ENCODE peak calls at places on chromosome 11, in six cellular contexts. X is GM03348; Q is activated gamma-delta T cell treated with anti-CD3 and anti-CD28 coated beads, Interleukin-2, amount 50 U/mL, for 16 hours; Y is activated T-helper 1 cell treated with anti-CD3 and anti-CD28 coated beads, Interleukin-2, amount 50 U/mL, for 16 hours; S is Ammon's horn; G is mesendoderm. V is an unnamed sample.

GRCh38 chr11:111631666-111632039 is 29.4 kb downstream of the SIK2 start:
- DNase-seq in X (peak; percentile 53), S (no peak), Y (no peak), Q (no peak), G (peak; percentile 22), V (no peak)

GRCh38 chr11:65166893-65167292 is 3.1 kb upstream of the SPDYC start:
- DNase-seq in S (no peak), Y (no peak), G (no peak), X (no peak), Q (no peak), V (no peak)

GRCh38 chr11:124551189-124551588 is 7.7 kb upstream of the OR8B12 start:
- DNase-seq in G (peak; percentile 34), X (no peak), Y (no peak), Q (no peak), S (no peak), V (no peak)

GRCh38 chr11:112785104-112785503 is 176.1 kb upstream of the NCAM1 start:
- DNase-seq in X (peak; percentile 88), Y (no peak), S (no peak), Q (no peak), G (peak; percentile 56), V (no peak)

GRCh38 chr11:61971177-61972111 is 4.0 kb upstream of the FTH1 start:
- DNase-seq in G (peak; percentile 100), Q (peak; percentile 7), X (peak; percentile 94), Y (no peak), S (peak; percentile 96), V (peak; percentile 98)

GRCh38 chr11:19921976-19922688 is 209.5 kb downstream of the NAV2 start:
- DNase-seq in S (no peak), G (no peak), X (no peak), Y (no peak), Q (no peak), V (no peak)

GRCh38 chr11:131253142-131253884 is 117.1 kb upstream of the NTM start:
- DNase-seq in Q (no peak), G (peak; percentile 96), X (no peak), Y (no peak), S (no peak), V (no peak)

GRCh38 chr11:74611369-74611861 is 19.0 kb downstream of the POLD3 start:
- DNase-seq in Y (no peak), G (peak; percentile 55), Q (no peak), X (peak; percentile 73), S (peak; percentile 41), V (no peak)

GRCh38 chr11:110134120-110134519 is 40.9 kb downstream of the ZC3H12C start:
- DNase-seq in Q (no peak), X (no peak), S (peak; percentile 58), G (no peak), Y (no peak), V (no peak)

GRCh38 chr11:132289590-132290256 is 919.3 kb downstream of the NTM start:
- DNase-seq in X (no peak), G (no peak), Y (no peak), S (no peak), Q (no peak), V (no peak)

GRCh38 chr11:62542750-62543567 is 3.6 kb downstream of the AHNAK start:
- DNase-seq in X (peak; percentile 89), S (peak; percentile 81), Y (peak; percentile 50), G (peak; percentile 88), Q (peak; percentile 58), V (peak; percentile 95)

GRCh38 chr11:36684840-36685800 is 87.1 kb upstream of the RAG2 start:
- DNase-seq in S (no peak), G (no peak), Q (peak; percentile 21), X (no peak), Y (no peak), V (no peak)

GRCh38 chr11:135027461-135027860 is 615.4 kb upstream of the B3GAT1 start:
- DNase-seq in Y (no peak), X (no peak), Q (no peak), G (peak; percentile 82), S (no peak), V (no peak)

GRCh38 chr11:62921201-62921572 is at the start of gene CHRM1:
- DNase-seq in G (no peak), Y (no peak), X (no peak), S (peak; percentile 80), Q (no peak), V (no peak)

GRCh38 chr11:77187776-77188175 is 59.7 kb downstream of the MYO7A start:
- DNase-seq in G (no peak), S (no peak), X (no peak), Q (no peak), Y (no peak), V (no peak)

GRCh38 chr11:102457865-102458264 is 5.3 kb upstream of the TMEM123 start:
- DNase-seq in G (no peak), X (no peak), Y (no peak), S (no peak), Q (no peak), V (no peak)

GRCh38 chr11:64355078-64355940 is 3.7 kb upstream of the RPS6KA4 start:
- DNase-seq in X (peak; percentile 94), S (peak; percentile 82), Q (no peak), G (peak; percentile 92), Y (no peak), V (peak; percentile 91)

GRCh38 chr11:129691154-129691553 is 124.5 kb upstream of the TMEM45B start:
- DNase-seq in Y (no peak), S (no peak), Q (no peak), X (no peak), G (no peak), V (no peak)

GRCh38 chr11:107576497-107577086 is 11.1 kb upstream of the ALKBH8 start:
- DNase-seq in G (no peak), S (peak; percentile 58), X (peak; percentile 77), Y (no peak), Q (peak; percentile 27), V (no peak)

GRCh38 chr11:59866397-59866796 is at the start of gene TCN1:
- DNase-seq in Q (no peak), S (no peak), X (no peak), G (no peak), Y (no peak), V (no peak)

GRCh38 chr11:5865826-5866225 is 8.3 kb upstream of the OR52E8 start:
- DNase-seq in Y (no peak), S (no peak), X (no peak), Q (no peak), G (no peak), V (no peak)

GRCh38 chr11:121696947-121697346 is 244.2 kb upstream of the SORL1-AS1 start:
- DNase-seq in G (no peak), Q (no peak), Y (no peak), X (no peak), S (no peak), V (no peak)

GRCh38 chr11:35174666-35175065 is 35.7 kb downstream of the CD44 start:
- DNase-seq in S (no peak), X (no peak), Y (no peak), G (no peak), Q (no peak), V (no peak)

GRCh38 chr11:102924851-102925380 is 30.6 kb downstream of the MMP13 start:
- DNase-seq in G (peak; percentile 5), Y (no peak), X (no peak), Q (no peak), S (no peak), V (no peak)

GRCh38 chr11:32436751-32437405 is 1.5 kb upstream of the WT1 start:
- DNase-seq in X (no peak), Q (no peak), Y (no peak), S (no peak), G (peak; percentile 51), V (no peak)

GRCh38 chr11:84289381-84289906 is 1003.3 kb upstream of the CCDC90B start:
- DNase-seq in Q (no peak), S (no peak), G (peak; percentile 48), Y (no peak), X (peak; percentile 43), V (no peak)

GRCh38 chr11:86041975-86042378 is 26.9 kb downstream of the PICALM start:
- DNase-seq in S (peak; percentile 91), Y (no peak), Q (peak; percentile 30), G (peak; percentile 93), X (peak; percentile 80), V (no peak)

GRCh38 chr11:134951305-134951700 is 539.3 kb upstream of the B3GAT1 start:
- DNase-seq in Y (no peak), G (peak; percentile 65), S (peak; percentile 72), Q (no peak), X (peak; percentile 82), V (no peak)

GRCh38 chr11:9030601-9031000 is 26.8 kb upstream of the NRIP3 start:
- DNase-seq in X (no peak), Y (no peak), Q (no peak), S (no peak), G (no peak), V (no peak)

GRCh38 chr11:9265211-9266131 is at the start of gene DENND5A:
- DNase-seq in Q (peak; percentile 39), Y (peak; percentile 12), X (peak; percentile 100), G (peak; percentile 94), S (peak; percentile 93), V (peak; percentile 95)

V was measured in left lung.